ENCODE peak calls at places on chromosomes 7 and 10, in four cellular contexts. R is neural crest cell, F is K562, V is glutamatergic neuron. W is an unnamed sample.

GRCh38 chr7:102313997-102314780 is 27.5 kb downstream of the SH2B2 start:
- DNase-seq in R (no peak), F (no peak), V (no peak), W (no peak)

GRCh38 chr7:50085344-50085743 is 7.7 kb downstream of the ZPBP start:
- DNase-seq in R (no peak), F (no peak), V (no peak), W (no peak)

GRCh38 chr10:101331960-101332359 is 22.0 kb upstream of the BTRC start:
- DNase-seq in R (no peak), F (no peak), V (no peak), W (no peak)

GRCh38 chr10:14093735-14094484 is 236.8 kb downstream of the FRMD4A start:
- DNase-seq in R (peak; percentile 17), F (no peak), V (peak; percentile 66), W (peak; percentile 18)

GRCh38 chr7:128190051-128190640 is 50.9 kb upstream of the LEP start:
- DNase-seq in R (no peak), F (no peak), V (no peak), W (no peak)

GRCh38 chr10:104327745-104328635 is 10.3 kb downstream of the ITPRIP start:
- DNase-seq in R (peak; percentile 53), F (no peak), V (no peak), W (peak; percentile 46)

GRCh38 chr10:133388973-133389818 is 4.8 kb upstream of the MTG1 start:
- DNase-seq in R (no peak), F (peak; percentile 14), V (no peak), W (no peak)

GRCh38 chr10:29443745-29444523 is 155.1 kb downstream of the LYZL1 start:
- DNase-seq in R (no peak), F (no peak), V (no peak), W (no peak)

GRCh38 chr7:96671854-96672253 is 37.8 kb downstream of the SEM1 start:
- DNase-seq in R (no peak), F (no peak), V (no peak), W (no peak)

GRCh38 chr7:141631525-141631924 is 70.4 kb downstream of the DENND11 start:
- DNase-seq in R (no peak), F (no peak), V (no peak), W (no peak)

GRCh38 chr10:78963074-78964034 is 105.4 kb upstream of the ZMIZ1 start:
- DNase-seq in R (no peak), F (no peak), V (peak; percentile 84), W (no peak)

GRCh38 chr7:33044986-33045385 is 17.6 kb downstream of the NT5C3A start:
- DNase-seq in R (no peak), F (no peak), V (no peak), W (no peak)

GRCh38 chr10:133454204-133454893 is 604 bp downstream of the SCART1 start:
- DNase-seq in R (no peak), F (no peak), V (no peak), W (no peak)

GRCh38 chr7:29239638-29240037 is 45.1 kb downstream of the CHN2 start:
- DNase-seq in R (no peak), F (peak; percentile 50), V (no peak), W (no peak)

GRCh38 chr7:37342665-37343471 is 105.8 kb downstream of the ELMO1 start:
- DNase-seq in R (no peak), F (no peak), V (no peak), W (no peak)

GRCh38 chr7:1156782-1157535 is 3.0 kb downstream of the ZFAND2A start:
- DNase-seq in R (no peak), F (peak; percentile 22), V (no peak), W (no peak)

GRCh38 chr10:13775786-13776780 is 189.3 kb downstream of the PRPF18 start:
- DNase-seq in R (no peak), F (no peak), V (no peak), W (no peak)

GRCh38 chr10:4470231-4470840 is 355.7 kb upstream of the AKR1E2 start:
- DNase-seq in R (no peak), F (no peak), V (no peak), W (no peak)

GRCh38 chr10:58266826-58267712 is 625 bp downstream of the IPMK start:
- DNase-seq in R (peak; percentile 25), F (peak; percentile 23), V (peak; percentile 42), W (peak; percentile 49)

GRCh38 chr10:61900829-61901783 is at the start of gene ARID5B:
- DNase-seq in R (peak; percentile 34), F (peak; percentile 51), V (peak; percentile 42), W (peak; percentile 44)

GRCh38 chr10:61903991-61904350 is 2.5 kb downstream of the ARID5B start:
- DNase-seq in R (no peak), F (no peak), V (no peak), W (no peak)

GRCh38 chr10:61903184-61903990 is 1.9 kb downstream of the ARID5B start:
- DNase-seq in R (peak; percentile 14), F (peak; percentile 73), V (peak; percentile 52), W (peak; percentile 63)

GRCh38 chr10:61901829-61902447 is 439 bp downstream of the ARID5B start:
- DNase-seq in R (peak; percentile 18), F (no peak), V (no peak), W (peak; percentile 12)

GRCh38 chr10:61902448-61903183 is 1.1 kb downstream of the ARID5B start:
- DNase-seq in R (peak; percentile 23), F (peak; percentile 40), V (no peak), W (peak; percentile 23)
- TF ChIP-seq CTCF in R (no peak), F (peak; percentile 26), V (no peak), W (no peak)

DNA sequence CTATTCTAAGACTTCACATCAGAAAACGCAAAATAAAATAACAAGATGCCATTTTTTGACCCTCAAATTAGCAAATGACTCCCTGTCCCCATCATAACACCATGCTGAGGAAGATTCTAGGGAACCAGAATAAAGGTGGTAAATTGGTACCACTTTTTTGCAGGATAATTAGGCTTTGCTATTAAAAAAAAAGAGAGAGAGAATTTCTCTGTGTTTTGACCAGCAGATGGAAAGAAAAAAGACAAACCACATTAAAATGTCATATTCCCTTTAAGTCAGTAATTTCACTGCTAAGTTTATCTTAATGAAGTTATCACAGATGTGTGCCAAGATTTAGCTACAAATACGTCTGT is 33.9 kb downstream of the PUS7 start:
- DNase-seq in R (no peak), F (no peak), V (no peak), W (no peak)
- TF ChIP-seq CTCF in R (no peak), F (no peak), V (peak; percentile 15), W (no peak)

GRCh38 chr10:44863344-44864041 is 47.6 kb upstream of the TMEM72 start:
- DNase-seq in R (no peak), F (no peak), V (no peak), W (no peak)
- TF ChIP-seq CTCF in R (peak; percentile 47), F (peak; percentile 25), V (no peak), W (peak; percentile 20)

GRCh38 chr10:33133557-33133956 is 175.5 kb upstream of the ITGB1 start:
- DNase-seq in R (no peak), F (no peak), V (no peak), W (no peak)

GRCh38 chr10:33129987-33130386 is 172.0 kb upstream of the ITGB1 start:
- DNase-seq in R (no peak), F (no peak), V (peak; percentile 25), W (no peak)

GRCh38 chr10:33134011-33134751 is 176.2 kb upstream of the ITGB1 start:
- DNase-seq in R (no peak), F (no peak), V (no peak), W (no peak)

GRCh38 chr10:33129181-33129928 is 171.3 kb upstream of the ITGB1 start:
- DNase-seq in R (no peak), F (no peak), V (no peak), W (no peak)

DNA sequence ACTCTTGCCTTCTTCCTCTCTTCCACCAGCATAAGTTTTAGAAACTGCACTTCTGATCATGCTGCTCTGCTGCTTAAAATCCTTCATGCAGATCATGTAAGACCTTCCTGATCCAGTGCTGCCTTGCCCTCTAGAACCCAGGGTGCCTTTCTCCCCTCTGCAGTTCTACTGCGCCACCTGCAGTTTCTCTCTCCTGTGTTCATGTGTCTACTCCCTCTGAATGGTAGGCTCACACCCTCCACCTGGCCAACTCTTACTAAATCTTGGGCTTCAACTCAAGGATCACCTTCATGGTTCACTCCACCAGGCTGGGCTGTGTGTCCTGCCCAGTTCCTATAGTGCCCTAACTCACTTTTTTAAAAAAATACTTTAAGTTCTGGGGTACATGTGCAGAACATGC is 174.6 kb upstream of the ITGB1 start:
- DNase-seq in R (no peak), F (no peak), V (no peak), W (no peak)
- TF ChIP-seq CTCF in R (no peak), F (peak; percentile 26), V (no peak), W (no peak)

GRCh38 chr7:116249969-116250553 is 39.7 kb downstream of the TES start:
- DNase-seq in R (no peak), F (peak; percentile 52), V (peak; percentile 40), W (peak; percentile 10)
- TF ChIP-seq CTCF in R (peak; percentile 61), F (peak; percentile 58), V (peak; percentile 75), W (peak; percentile 47)

GRCh38 chr10:60008816-60009215 is 102.5 kb upstream of the CCDC6 start:
- DNase-seq in R (no peak), F (no peak), V (no peak), W (no peak)
- TF ChIP-seq CTCF in R (no peak), F (no peak), V (no peak), W (no peak)